ENCODE peak calls at places on chromosomes 2 and 18, in nine cellular contexts. R is fibroblast of lung, C is thoracic aorta, G is fibroblast of pulmonary artery, M is lower leg skin, H is PC-9, L is GM23338, E is Panc1, Z is left ventricle myocardium inferior. V is an unnamed sample.

GRCh38 chr2:174025271-174026121 is 60.3 kb upstream of the SP3 start:
- DNase-seq in Z (peak), E (no peak), C (no peak), M (peak), G (peak), H (no peak), R (peak), L (peak), V (no peak)

GRCh38 chr2:128276878-128277675 is 41.6 kb downstream of the HS6ST1 start:
- DNase-seq in H (no peak), G (no peak), E (no peak), L (no peak), C (no peak), R (no peak), Z (no peak), M (peak), V (no peak)

GRCh38 chr2:70995227-70995729 is 605 bp upstream of the TEX261 start:
- DNase-seq in E (no peak), M (peak), C (no peak), R (peak), G (peak), L (peak), Z (no peak), H (peak), V (no peak)

GRCh38 chr2:240237609-240238151 is 97.2 kb upstream of the OTOS start:
- DNase-seq in G (peak), Z (no peak), H (peak), R (peak), L (no peak), M (peak), C (no peak), E (no peak), V (peak)

GRCh38 chr2:164485541-164485940 is 135.7 kb downstream of the GRB14 start:
- DNase-seq in R (no peak), L (no peak), H (no peak), E (no peak), C (no peak), M (no peak), Z (no peak), G (peak), V (no peak)

GRCh38 chr2:28630341-28630740 is 121.3 kb upstream of the PPP1CB start:
- DNase-seq in E (no peak), Z (no peak), G (no peak), L (no peak), C (no peak), H (no peak), R (no peak), M (no peak), V (no peak)

GRCh38 chr18:9615973-9616559 is 1.7 kb upstream of the PPP4R1 start:
- DNase-seq in E (no peak), H (peak), R (no peak), G (no peak), M (no peak), L (peak), C (no peak), Z (no peak), V (no peak)

GRCh38 chr2:164046040-164046439 is 310.2 kb upstream of the FIGN start:
- DNase-seq in Z (no peak), G (no peak), H (no peak), L (no peak), R (no peak), M (no peak), C (no peak), E (no peak), V (no peak)

GRCh38 chr2:96679843-96680242 is 37.3 kb downstream of the FER1L5 start:
- DNase-seq in C (no peak), M (no peak), E (no peak), H (no peak), L (peak), Z (no peak), R (no peak), G (peak), V (no peak)

GRCh38 chr2:180276733-180277132 is 269.6 kb upstream of the CWC22 start:
- DNase-seq in G (no peak), C (no peak), L (no peak), Z (no peak), M (no peak), H (no peak), E (no peak), R (no peak), V (no peak)

GRCh38 chr2:207768891-207769596 is 662 bp downstream of the FZD5 start:
- DNase-seq in E (no peak), Z (no peak), M (no peak), G (no peak), L (no peak), R (peak), C (no peak), H (peak), V (no peak)

GRCh38 chr2:38515155-38516074 is 87.3 kb downstream of the HNRNPLL start:
- DNase-seq in G (peak), C (peak), Z (peak), M (peak), H (no peak), R (peak), L (no peak), E (no peak), V (peak)

GRCh38 chr2:29084561-29084960 is 10.2 kb upstream of the PCARE start:
- DNase-seq in M (no peak), H (no peak), Z (no peak), E (no peak), G (no peak), R (no peak), C (no peak), L (no peak), V (no peak)

GRCh38 chr2:57886196-57886786 is 160.3 kb upstream of the VRK2 start:
- DNase-seq in G (no peak), Z (no peak), E (no peak), M (no peak), H (no peak), C (no peak), R (no peak), L (no peak), V (no peak)

GRCh38 chr2:74703373-74703772 is 49.3 kb downstream of the SEMA4F start:
- DNase-seq in L (no peak), R (peak), H (no peak), G (peak), E (no peak), C (no peak), M (no peak), Z (no peak), V (no peak)

GRCh38 chr2:17747684-17748452 is 5.7 kb downstream of the SMC6 start:
- DNase-seq in M (no peak), H (peak), L (peak), Z (no peak), E (no peak), C (no peak), R (no peak), G (no peak), V (no peak)

GRCh38 chr2:80591233-80591632 is 286.7 kb upstream of the LRRTM1 start:
- DNase-seq in G (no peak), R (no peak), H (no peak), C (no peak), M (no peak), Z (no peak), L (no peak), E (no peak), V (no peak)

GRCh38 chr2:222939208-222939846 is 78.5 kb downstream of the ACSL3 start:
- DNase-seq in Z (no peak), H (peak), E (peak), L (peak), M (no peak), R (peak), C (no peak), G (peak), V (no peak)

GRCh38 chr2:7634370-7634769 is 717.2 kb downstream of the RNF144A start:
- DNase-seq in H (no peak), L (no peak), Z (no peak), E (no peak), R (no peak), C (no peak), M (no peak), G (no peak), V (no peak)

GRCh38 chr18:46772396-46772795 is 15.5 kb upstream of the ST8SIA5 start:
- DNase-seq in H (no peak), R (no peak), M (no peak), E (no peak), C (no peak), Z (no peak), G (no peak), L (no peak), V (no peak)

GRCh38 chr18:12811191-12811950 is 72.7 kb downstream of the PTPN2 start:
- DNase-seq in H (peak), C (no peak), M (no peak), G (no peak), E (no peak), L (no peak), R (peak), Z (no peak), V (peak)

GRCh38 chr2:217899231-217900009 is 103.4 kb downstream of the TNS1 start:
- DNase-seq in C (no peak), M (peak), H (peak), L (peak), G (peak), E (no peak), R (peak), Z (peak), V (no peak)

GRCh38 chr18:49398331-49398730 is 62.1 kb downstream of the DYM start:
- DNase-seq in Z (no peak), G (peak), L (no peak), R (no peak), E (no peak), H (no peak), C (no peak), M (no peak), V (no peak)
- TF ChIP-seq CTCF in Z (no peak), G (peak), L (no peak), R (no peak), E (no peak), H (no peak), C (no peak), M (no peak), V (no peak)

DNA sequence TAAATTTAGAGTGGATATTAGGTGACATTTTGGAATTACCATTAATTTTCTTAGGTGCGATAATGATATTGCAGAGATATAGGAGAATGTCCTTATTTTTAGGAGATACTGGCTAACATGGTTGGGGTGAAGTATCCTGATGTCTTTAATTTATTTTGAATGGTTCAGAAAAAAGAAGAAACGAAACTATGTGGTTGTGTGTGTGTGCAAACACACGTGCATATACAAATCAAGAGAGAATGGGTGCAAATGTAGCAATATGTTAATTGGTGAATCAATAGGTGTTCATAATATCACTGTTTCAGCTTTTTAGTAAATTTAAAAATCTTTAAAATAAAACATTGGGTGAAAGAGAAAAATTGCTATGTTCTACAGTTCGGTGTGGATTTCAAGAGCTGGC is 140.9 kb downstream of the DIS3L2 start:
- DNase-seq in G (no peak), E (no peak), L (no peak), M (no peak), Z (no peak), H (no peak), R (no peak), C (no peak), V (no peak)
- H3K4me3 ChIP-seq in G (no peak), E (no peak), L (no peak), M (no peak), Z (no peak), H (no peak), R (no peak), C (no peak), V (no peak)

DNA sequence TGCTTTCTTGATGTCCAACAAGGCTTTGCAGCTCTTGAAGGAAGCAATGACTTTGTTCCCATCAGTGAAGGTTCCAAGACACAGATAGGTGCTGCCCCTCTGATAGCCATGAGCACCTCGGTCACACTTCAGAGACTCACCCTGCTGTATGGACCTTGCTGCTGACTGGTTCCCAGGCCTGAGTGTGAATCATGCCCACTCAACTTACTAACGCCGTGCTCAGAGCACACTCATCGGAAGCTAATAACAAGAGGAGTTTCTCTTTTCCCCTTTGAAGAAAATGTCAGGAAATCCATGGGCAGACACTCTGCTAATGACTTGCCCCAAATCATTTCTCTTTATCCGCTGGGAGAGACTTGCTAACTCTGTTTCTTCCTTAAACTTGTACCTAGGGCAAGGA is 83.8 kb upstream of the ARL4C start:
- DNase-seq in C (no peak), G (no peak), R (no peak), M (no peak), Z (no peak), E (no peak), L (no peak), H (no peak), V (no peak)
- TF ChIP-seq CTCF in C (no peak), G (no peak), R (no peak), M (no peak), Z (no peak), E (no peak), L (no peak), H (no peak), V (no peak)

DNA sequence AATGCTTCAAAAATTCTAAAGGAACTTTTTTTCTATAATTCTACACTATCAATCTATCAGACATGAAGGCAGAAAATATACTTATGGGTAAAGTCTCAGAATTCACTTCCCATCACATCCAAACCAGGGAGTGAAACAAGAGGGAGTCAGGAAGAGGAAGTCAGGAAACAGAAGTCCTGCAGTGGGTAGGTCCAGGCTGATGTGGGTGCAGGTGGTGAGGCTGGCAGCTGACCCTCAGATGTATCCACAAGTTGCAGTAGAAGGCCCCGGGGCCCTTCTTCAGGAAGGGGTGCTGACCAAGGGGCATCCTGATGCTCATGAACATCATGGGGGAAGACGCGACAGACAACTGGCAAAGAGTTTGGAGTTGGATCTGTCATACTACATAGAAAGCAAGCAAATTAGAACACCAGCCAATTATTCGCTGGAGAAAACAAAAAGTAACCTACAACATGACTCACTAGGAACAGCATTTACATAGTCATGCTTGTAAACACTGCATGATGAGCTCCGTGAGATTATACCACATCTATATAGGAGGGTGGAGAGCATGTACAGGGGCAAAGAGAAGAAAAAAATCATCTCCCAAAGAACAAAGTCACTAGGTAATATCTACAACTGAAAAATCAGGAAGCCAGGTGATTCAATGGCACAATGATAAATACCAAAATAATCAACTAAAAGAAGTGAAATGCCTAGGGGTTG is 4.2 kb downstream of the UXS1 start:
- DNase-seq in Z (no peak), C (no peak), E (peak), M (no peak), G (peak), L (no peak), H (peak), R (peak), V (no peak)
- H3K4me3 ChIP-seq in Z (no peak), C (no peak), E (no peak), M (no peak), G (no peak), L (no peak), H (no peak), R (no peak), V (no peak)

V was measured in epithelial cell of proximal tubule.